ENCODE peak calls at places on chromosomes 5 and 9, in four cellular contexts. E is Peyer's patch, T is hepatocyte, A is HCT116. J is an unnamed sample.

GRCh38 chr5:33223563-33224305 is 217.0 kb upstream of the TARS1 start:
- DNase-seq in T (no peak), E (no peak), A (no peak), J (no peak)

GRCh38 chr5:6502421-6502820 is 53.8 kb downstream of the UBE2QL1 start:
- DNase-seq in A (no peak), T (no peak), E (no peak), J (no peak)

GRCh38 chr9:75083188-75083976 is 4.6 kb downstream of the NMRK1 start:
- DNase-seq in T (peak; percentile 42), A (no peak), E (no peak), J (peak; percentile 56)

GRCh38 chr5:77239126-77239741 is 28.8 kb downstream of the PDE8B start:
- DNase-seq in T (no peak), E (no peak), A (peak; percentile 18), J (no peak)

GRCh38 chr9:88538311-88539085 is 3.5 kb downstream of the NXNL2 start:
- DNase-seq in T (no peak), A (no peak), E (no peak), J (no peak)

GRCh38 chr9:119963258-119963797 is 594.1 kb upstream of the BRINP1 start:
- DNase-seq in A (peak; percentile 10), T (peak; percentile 30), E (no peak), J (no peak)

GRCh38 chr5:80863708-80864107 is 96.5 kb upstream of the RASGRF2 start:
- DNase-seq in T (no peak), A (no peak), E (no peak), J (no peak)

GRCh38 chr5:53643445-53643844 is 83.0 kb downstream of the NDUFS4 start:
- DNase-seq in E (no peak), T (no peak), A (no peak), J (no peak)

GRCh38 chr9:119795395-119795794 is 426.2 kb upstream of the BRINP1 start:
- DNase-seq in E (no peak), T (no peak), A (no peak), J (no peak)

GRCh38 chr9:81841326-81841725 is 86.9 kb upstream of the SPATA31D4 start:
- DNase-seq in T (no peak), A (no peak), E (no peak), J (no peak)

GRCh38 chr9:136202449-136203405 is 2.2 kb downstream of the LHX3 start:
- DNase-seq in T (no peak), A (no peak), E (no peak), J (no peak)

GRCh38 chr9:17402309-17402708 is 176.6 kb upstream of the SH3GL2 start:
- DNase-seq in T (no peak), A (no peak), E (no peak), J (no peak)

DNA sequence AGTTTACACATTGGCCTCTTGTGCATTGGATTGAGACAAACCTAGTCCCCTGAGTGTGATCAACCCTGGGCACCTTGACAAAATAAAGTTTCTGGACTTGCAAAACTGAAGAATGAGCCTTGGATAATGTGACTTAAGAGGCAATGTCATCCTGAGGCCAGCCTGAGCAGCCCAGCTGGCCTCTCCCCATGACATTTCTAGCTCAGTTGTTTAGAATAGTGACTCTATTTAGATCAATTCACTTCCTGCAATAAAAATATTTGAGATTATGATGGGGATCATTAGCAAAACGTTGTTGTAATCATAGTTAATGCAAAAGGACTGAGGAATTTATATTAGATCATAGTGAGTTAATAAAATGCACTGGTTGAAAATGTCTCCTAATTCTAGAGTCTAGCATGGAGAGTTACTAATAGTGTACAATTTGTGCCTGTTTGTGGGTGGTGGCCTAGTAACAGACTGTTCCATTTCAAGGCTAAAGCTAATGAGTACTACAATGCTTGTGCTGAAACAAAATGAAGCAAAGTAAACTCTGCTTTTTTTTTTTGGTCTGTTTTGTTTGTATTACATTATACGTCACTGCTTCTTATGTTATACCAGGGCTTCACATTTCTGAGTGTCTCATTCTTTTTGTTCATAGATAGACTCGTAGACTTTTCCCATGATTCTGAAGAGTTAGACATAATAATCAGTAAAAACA is 10.9 kb upstream of the RHOBTB3 start:
- DNase-seq in A (no peak), T (no peak), E (no peak), J (no peak)
- H3K4me1 ChIP-seq in A (peaks cover 17% of the 10 kb centered on the region), T (peaks cover 25% of the 10 kb centered on the region), E (no peaks in the 10 kb centered on the region), J (peaks cover 26% of the 10 kb centered on the region)

DNA sequence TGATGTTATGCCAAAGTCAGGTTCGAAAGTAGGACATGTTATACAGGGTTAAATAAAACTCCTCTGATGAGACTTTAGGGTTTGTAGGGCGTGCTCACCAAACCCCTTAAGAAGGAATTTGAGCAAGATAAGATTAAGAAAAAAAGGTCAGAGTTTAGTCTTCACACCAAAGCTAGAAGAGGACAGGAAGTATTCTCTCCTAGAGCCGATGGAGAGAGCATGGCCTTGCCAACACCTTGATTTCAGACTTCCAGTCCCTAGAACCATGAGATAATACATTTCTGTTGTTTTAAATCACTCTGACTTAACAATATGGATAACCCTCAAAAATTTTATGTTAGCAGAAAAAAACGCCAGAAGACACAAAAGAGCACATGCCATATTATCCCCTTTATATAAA is 16.3 kb upstream of the PLCXD3 start:
- DNase-seq in A (no peak), E (no peak), T (no peak), J (no peak)
- H3K27ac ChIP-seq in A (no peak overlapping the region), E (no peak overlapping the region), T (no peak overlapping the region), J (no peak overlapping the region)

GRCh38 chr5:156835905-156836304 is 14.2 kb upstream of the PPP1R2B start:
- DNase-seq in A (peak; percentile 10), E (no peak), T (no peak), J (no peak)
- H3K4me1 ChIP-seq in A (no peaks in the 10 kb centered on the region), E (no peaks in the 10 kb centered on the region), T (no peaks in the 10 kb centered on the region), J (no peaks in the 10 kb centered on the region)

GRCh38 chr9:70045452-70045851 is 1.8 kb downstream of the MAMDC2 start:
- DNase-seq in E (no peak), T (no peak), A (no peak), J (no peak)
- H3K27ac ChIP-seq in E (peak overlapping the region; percentile 10), T (no peak overlapping the region), A (no peak overlapping the region), J (no peak overlapping the region)

GRCh38 chr5:124921694-124922093 is 175.3 kb upstream of the ZNF608 start:
- DNase-seq in A (no peak), T (no peak), E (no peak), J (no peak)

GRCh38 chr5:124923131-124923530 is 176.7 kb upstream of the ZNF608 start:
- DNase-seq in E (no peak), T (peak; percentile 18), A (no peak), J (no peak)

GRCh38 chr5:124924729-124925128 is 178.3 kb upstream of the ZNF608 start:
- DNase-seq in E (no peak), T (no peak), A (no peak), J (no peak)

GRCh38 chr5:124920909-124921666 is 174.6 kb upstream of the ZNF608 start:
- DNase-seq in E (peak; percentile 40), T (no peak), A (no peak), J (no peak)

GRCh38 chr5:124922255-124922975 is 176.0 kb upstream of the ZNF608 start:
- DNase-seq in T (no peak), E (no peak), A (no peak), J (no peak)
- H3K4me1 ChIP-seq in T (peaks cover 15% of the 10 kb centered on the region), E (no peaks in the 10 kb centered on the region), A (no peaks in the 10 kb centered on the region), J (no peaks in the 10 kb centered on the region)

J was measured in CD8-positive, alpha-beta memory T cell.